ENCODE peak calls at places on chromosome 19, in nine cellular contexts. J, C, W, O, H, E, F, S and K are unnamed samples.

GRCh38 chr19:10427169-10427568 is 6.8 kb downstream of the PDE4A start:
- DNase-seq in J (no peak), C (no peak), W (no peak), O (no peak), H (no peak), E (no peak), F (no peak), S (no peak), K (no peak)

GRCh38 chr19:50567052-50567841 is 988 bp downstream of the LRRC4B start:
- DNase-seq in J (no peak), C (no peak), W (no peak), O (no peak), H (no peak), E (no peak), F (no peak), S (peak; percentile 70), K (no peak)

GRCh38 chr19:13212759-13213330 is 62.6 kb downstream of the IER2 start:
- DNase-seq in J (no peak), C (peak; percentile 67), W (peak; percentile 48), O (peak; percentile 72), H (peak; percentile 58), E (peak; percentile 67), F (peak; percentile 76), S (peak; percentile 86), K (peak; percentile 52)

GRCh38 chr19:17346109-17346671 is 8.8 kb downstream of the GTPBP3 start:
- DNase-seq in J (peak; percentile 89), C (peak; percentile 68), W (peak; percentile 54), O (peak; percentile 82), H (peak; percentile 68), E (peak; percentile 81), F (peak; percentile 79), S (peak; percentile 98), K (peak; percentile 86)

GRCh38 chr19:35712910-35713845 is 4.6 kb upstream of the KMT2B start:
- DNase-seq in J (no peak), C (no peak), W (no peak), O (no peak), H (peak; percentile 30), E (no peak), F (no peak), S (peak; percentile 62), K (no peak)

GRCh38 chr19:43525836-43526771 is 897 bp downstream of the ETHE1 start:
- DNase-seq in J (peak; percentile 82), C (no peak), W (no peak), O (peak; percentile 63), H (no peak), E (no peak), F (peak; percentile 18), S (peak; percentile 55), K (no peak)

GRCh38 chr19:8321067-8321759 is at the start of the genes NDUFA7 and RPS28:
- DNase-seq in J (peak; percentile 99), C (peak; percentile 97), W (peak; percentile 96), O (peak; percentile 98), H (peak; percentile 96), E (peak; percentile 98), F (peak; percentile 99), S (peak; percentile 99), K (peak; percentile 98)

GRCh38 chr19:5498817-5499535 is 43.8 kb downstream of the ZNRF4 start:
- DNase-seq in J (no peak), C (no peak), W (no peak), O (no peak), H (no peak), E (no peak), F (no peak), S (peak; percentile 88), K (no peak)

GRCh38 chr19:29666634-29667389 is 1.6 kb downstream of the PLEKHF1 start:
- DNase-seq in J (peak; percentile 93), C (peak; percentile 82), W (peak; percentile 76), O (peak; percentile 89), H (no peak), E (peak; percentile 74), F (no peak), S (peak; percentile 68), K (peak; percentile 80)

DNA sequence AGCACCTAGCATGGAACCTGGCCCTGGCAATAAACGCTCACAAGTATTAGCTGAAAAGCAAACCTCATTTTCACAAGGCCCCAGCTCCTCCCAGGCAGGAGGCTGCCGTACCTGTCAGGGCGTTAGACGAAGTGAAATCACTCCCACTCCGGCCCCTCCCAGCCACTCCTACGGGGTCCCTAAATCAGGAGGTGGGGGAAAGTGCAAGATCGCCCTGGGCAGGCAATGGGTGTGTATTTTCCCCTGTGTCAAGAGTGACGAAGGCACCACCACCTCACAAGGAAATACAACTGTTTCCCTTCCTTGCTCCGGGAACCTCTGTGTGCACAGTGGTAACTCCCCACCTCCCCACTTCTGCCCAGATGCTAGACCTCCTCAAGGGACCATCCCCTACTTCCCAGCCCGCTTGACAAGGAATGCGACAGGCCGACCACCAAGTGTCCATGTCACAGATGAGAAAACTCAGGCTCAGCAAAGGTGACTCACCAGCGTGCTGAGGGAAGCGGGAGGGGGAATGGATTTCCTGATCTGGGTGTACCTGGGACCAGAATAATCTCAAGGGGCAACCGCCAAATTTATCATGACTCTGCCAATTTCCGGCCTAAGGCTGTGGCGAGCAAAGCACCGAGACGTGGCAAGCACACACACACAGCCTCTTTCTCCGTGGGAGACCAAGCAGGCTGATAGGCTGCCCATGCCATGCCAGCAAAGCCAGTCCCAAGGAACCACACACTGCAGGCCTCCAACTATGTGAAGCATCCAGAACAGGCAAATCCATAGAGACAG is 7.3 kb downstream of the PPP6R1 start:
- DNase-seq in J (peak; percentile 68), C (peak; percentile 55), W (no peak), O (peak; percentile 38), H (peak; percentile 43), E (no peak), F (peak; percentile 87), S (no peak), K (no peak)
- H3K4me3 ChIP-seq in J (no peak overlapping the region), C (no peak overlapping the region), W (no peak overlapping the region), O (no peak overlapping the region), H (no peak overlapping the region), E (no peak overlapping the region), F (no peak overlapping the region), S (no peak overlapping the region), K (no peak overlapping the region)

GRCh38 chr19:40604647-40605200 is 3.6 kb downstream of the LTBP4 start:
- DNase-seq in J (no peak), C (no peak), W (no peak), O (no peak), H (no peak), E (peak; percentile 40), F (peak; percentile 42), S (no peak), K (no peak)

GRCh38 chr19:40603719-40604646 is 2.8 kb downstream of the LTBP4 start:
- DNase-seq in J (peak; percentile 99), C (peak; percentile 97), W (peak; percentile 98), O (peak; percentile 98), H (peak; percentile 97), E (peak; percentile 98), F (peak; percentile 97), S (peak; percentile 97), K (peak; percentile 97)

GRCh38 chr19:40607311-40607871 is 6.2 kb downstream of the LTBP4 start:
- DNase-seq in J (peak; percentile 79), C (no peak), W (no peak), O (no peak), H (no peak), E (no peak), F (no peak), S (no peak), K (peak; percentile 56)

GRCh38 chr19:40603071-40603718 is 2.0 kb downstream of the LTBP4 start:
- DNase-seq in J (no peak), C (peak; percentile 73), W (no peak), O (no peak), H (no peak), E (no peak), F (peak; percentile 31), S (no peak), K (no peak)

GRCh38 chr19:40605201-40605971 is 4.2 kb downstream of the LTBP4 start:
- DNase-seq in J (peak; percentile 95), C (peak; percentile 62), W (peak; percentile 63), O (peak; percentile 77), H (peak; percentile 75), E (peak; percentile 76), F (peak; percentile 83), S (peak; percentile 81), K (peak; percentile 61)
- H3K4me1 ChIP-seq in J (peaks cover 32% of the 10 kb centered on the region), C (peaks cover 18% of the 10 kb centered on the region), W (peaks cover 22% of the 10 kb centered on the region), O (no peaks in the 10 kb centered on the region), H (peaks cover 73% of the 10 kb centered on the region), E (peaks cover 84% of the 10 kb centered on the region), F (peaks cover 32% of the 10 kb centered on the region), S (peaks cover 26% of the 10 kb centered on the region), K (peaks cover 48% of the 10 kb centered on the region)

GRCh38 chr19:42233638-42234292 is 8.6 kb downstream of the GSK3A start:
- DNase-seq in J (no peak), C (no peak), W (no peak), O (no peak), H (no peak), E (no peak), F (no peak), S (no peak), K (no peak)

GRCh38 chr19:42235181-42235580 is 7.2 kb downstream of the GSK3A start:
- DNase-seq in J (no peak), C (no peak), W (no peak), O (no peak), H (no peak), E (no peak), F (no peak), S (no peak), K (no peak)

GRCh38 chr19:42234364-42234763 is 8.0 kb downstream of the GSK3A start:
- DNase-seq in J (no peak), C (no peak), W (no peak), O (no peak), H (no peak), E (no peak), F (no peak), S (no peak), K (no peak)

GRCh38 chr19:42232435-42232834 is 10.0 kb downstream of the GSK3A start:
- DNase-seq in J (no peak), C (no peak), W (no peak), O (no peak), H (no peak), E (no peak), F (no peak), S (no peak), K (no peak)

DNA sequence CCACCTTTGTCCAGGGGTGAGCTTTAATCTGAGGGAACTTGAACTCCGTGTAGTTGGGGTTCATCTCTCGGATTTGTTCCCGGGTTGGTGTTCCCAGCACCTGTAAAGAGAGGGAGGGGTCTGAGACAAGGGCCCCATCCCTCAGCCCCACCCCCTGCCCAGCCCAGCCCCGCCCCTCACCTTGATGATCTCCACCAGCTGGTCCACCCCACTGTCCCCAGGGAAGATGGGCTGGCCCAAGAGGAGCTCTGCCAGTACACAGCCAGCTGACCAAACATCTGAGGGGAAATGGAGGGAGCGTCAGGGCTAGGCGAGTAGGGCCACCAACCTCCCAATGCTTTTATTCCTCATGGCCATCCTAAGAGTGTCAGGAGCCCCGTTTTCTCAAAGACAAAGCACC is 9.3 kb downstream of the GSK3A start:
- DNase-seq in J (no peak), C (no peak), W (no peak), O (no peak), H (no peak), E (no peak), F (no peak), S (no peak), K (no peak)
- H3K27ac ChIP-seq in J (peak overlapping the region; percentile 40), C (no peak overlapping the region), W (no peak overlapping the region), O (no peak overlapping the region), H (no peak overlapping the region), E (no peak overlapping the region), F (no peak overlapping the region), S (no peak overlapping the region), K (no peak overlapping the region)

DNA sequence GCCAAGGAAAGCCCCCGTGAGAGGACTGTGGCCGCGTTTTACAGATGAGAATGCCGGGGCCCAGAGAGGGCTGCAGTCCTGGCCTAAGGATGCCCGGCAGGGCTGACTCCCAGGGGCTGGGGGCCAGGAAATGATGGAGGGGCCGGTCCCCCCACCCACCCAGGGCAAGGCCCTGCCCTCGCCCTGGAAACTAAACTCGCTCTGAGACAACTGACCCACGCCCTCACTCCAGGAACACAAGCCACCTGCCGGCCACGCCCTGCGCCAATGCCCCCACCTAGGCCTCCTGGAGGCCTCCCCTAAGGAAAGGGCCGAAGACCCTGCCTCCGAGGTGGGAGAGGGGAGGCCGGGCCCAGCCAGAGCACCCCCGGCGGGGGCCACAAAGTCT is 7.2 kb downstream of the ZBTB7A start:
- DNase-seq in J (no peak), C (no peak), W (no peak), O (no peak), H (no peak), E (no peak), F (no peak), S (no peak), K (no peak)
- H3K4me3 ChIP-seq in J (no peak overlapping the region), C (no peak overlapping the region), W (peak overlapping the region; percentile 4), O (no peak overlapping the region), H (peak overlapping the region; percentile 6), E (peak overlapping the region; percentile 14), F (no peak overlapping the region), S (no peak overlapping the region), K (no peak overlapping the region)